ENCODE peak calls at places on chromosomes 2 and 18, in seven cellular contexts. B is HCT116, Y is GM12878, N is H1, P is HepG2, X is K562, J is SK-N-SH. F is an unnamed sample.

GRCh38 chr2:61210332-61210981 is 48.5 kb downstream of the C2orf74 start:
- DNase-seq in B (no peak), Y (no peak), N (no peak), P (peak; percentile 34), X (no peak), J (no peak), F (no peak)

GRCh38 chr2:11022874-11023273 is 111.1 kb downstream of the KCNF1 start:
- DNase-seq in B (peak; percentile 41), Y (no peak), N (no peak), P (peak; percentile 13), X (no peak), J (no peak), F (no peak)

GRCh38 chr2:215535125-215535668 is 99.3 kb upstream of the FN1 start:
- DNase-seq in B (no peak), Y (no peak), N (no peak), P (peak; percentile 15), X (no peak), J (no peak), F (no peak)

GRCh38 chr2:211241891-211242290 is 685.5 kb downstream of the CPS1 start:
- DNase-seq in B (no peak), Y (no peak), N (no peak), P (no peak), X (no peak), J (no peak), F (no peak)

GRCh38 chr2:160227252-160227651 is 27.2 kb upstream of the ITGB6 start:
- DNase-seq in B (no peak), Y (no peak), N (no peak), P (no peak), X (no peak), J (no peak), F (no peak)

GRCh38 chr2:110858993-110859770 is 126.8 kb downstream of the ACOXL start:
- DNase-seq in B (no peak), Y (no peak), N (no peak), P (no peak), X (no peak), J (no peak), F (no peak)

GRCh38 chr2:1818404-1818803 is 74.1 kb upstream of the PXDN start:
- DNase-seq in B (no peak), Y (no peak), N (no peak), P (no peak), X (no peak), J (no peak), F (no peak)

GRCh38 chr2:124575497-124575896 is 550.4 kb downstream of the CNTNAP5 start:
- DNase-seq in B (no peak), Y (no peak), N (no peak), P (no peak), X (no peak), J (no peak), F (no peak)

GRCh38 chr18:48021273-48021914 is 90.9 kb upstream of the SMAD2 start:
- DNase-seq in B (no peak), Y (no peak), N (no peak), P (no peak), X (no peak), J (no peak), F (no peak)

GRCh38 chr2:181399046-181399445 is 58.1 kb upstream of the ITGA4 start:
- DNase-seq in B (no peak), Y (no peak), N (no peak), P (no peak), X (no peak), J (no peak), F (peak; percentile 8)

GRCh38 chr2:220044383-220044782 is 417.0 kb downstream of the SLC4A3 start:
- DNase-seq in B (no peak), Y (no peak), N (no peak), P (no peak), X (no peak), J (no peak), F (no peak)

GRCh38 chr2:39107156-39107555 is 13.7 kb downstream of the SOS1 start:
- DNase-seq in B (no peak), Y (no peak), N (no peak), P (no peak), X (no peak), J (peak; percentile 83), F (no peak)

GRCh38 chr2:165745916-165746315 is 48.1 kb downstream of the GALNT3 start:
- DNase-seq in B (no peak), Y (no peak), N (no peak), P (no peak), X (no peak), J (no peak), F (no peak)

GRCh38 chr2:45793998-45794720 is 142.7 kb downstream of the PRKCE start:
- DNase-seq in B (no peak), Y (no peak), N (no peak), P (no peak), X (no peak), J (no peak), F (no peak)

GRCh38 chr18:36942264-36942663 is 113.3 kb downstream of the KIAA1328 start:
- DNase-seq in B (peak; percentile 18), Y (no peak), N (no peak), P (peak; percentile 19), X (peak; percentile 59), J (peak; percentile 37), F (no peak)

GRCh38 chr18:50428531-50429206 is 53.8 kb downstream of the SKA1 start:
- DNase-seq in B (no peak), Y (no peak), N (no peak), P (no peak), X (peak; percentile 7), J (peak; percentile 19), F (no peak)

GRCh38 chr2:3434654-3435053 is 55.2 kb downstream of the TRAPPC12 start:
- DNase-seq in B (no peak), Y (no peak), N (no peak), P (no peak), X (no peak), J (peak; percentile 44), F (no peak)

GRCh38 chr2:128427356-128427755 is 108.7 kb upstream of the HS6ST1 start:
- DNase-seq in B (no peak), Y (no peak), N (no peak), P (no peak), X (no peak), J (no peak), F (no peak)

GRCh38 chr2:73862987-73863386 is 29.8 kb upstream of the ACTG2 start:
- DNase-seq in B (no peak), Y (no peak), N (no peak), P (no peak), X (no peak), J (no peak), F (no peak)

GRCh38 chr2:12712871-12713270 is 3.9 kb upstream of the TRIB2 start:
- DNase-seq in B (no peak), Y (no peak), N (no peak), P (no peak), X (no peak), J (no peak), F (no peak)

GRCh38 chr2:43685350-43685749 is 9.1 kb upstream of the C1GALT1C1L start:
- DNase-seq in B (no peak), Y (no peak), N (no peak), P (no peak), X (no peak), J (no peak), F (no peak)

GRCh38 chr2:157935378-157935726 is 59.2 kb upstream of the ACVR1 start:
- DNase-seq in B (no peak), Y (no peak), N (no peak), P (no peak), X (no peak), J (no peak), F (no peak)

GRCh38 chr2:15472133-15472532 is 89.0 kb downstream of the NBAS start:
- DNase-seq in B (no peak), Y (no peak), N (no peak), P (no peak), X (no peak), J (no peak), F (no peak)

GRCh38 chr2:193496786-193497185 is 1302.1 kb upstream of the TMEFF2 start:
- DNase-seq in B (no peak), Y (no peak), N (no peak), P (no peak), X (no peak), J (no peak), F (no peak)

GRCh38 chr2:197674060-197674459 is 1.3 kb downstream of the RFTN2 start:
- DNase-seq in B (no peak), Y (no peak), N (no peak), P (peak; percentile 14), X (no peak), J (no peak), F (no peak)
- TF ChIP-seq JUND in B (no peak), Y (no peak), N (no peak), P (no peak), X (no peak), J (no peak), F (no peak)

DNA sequence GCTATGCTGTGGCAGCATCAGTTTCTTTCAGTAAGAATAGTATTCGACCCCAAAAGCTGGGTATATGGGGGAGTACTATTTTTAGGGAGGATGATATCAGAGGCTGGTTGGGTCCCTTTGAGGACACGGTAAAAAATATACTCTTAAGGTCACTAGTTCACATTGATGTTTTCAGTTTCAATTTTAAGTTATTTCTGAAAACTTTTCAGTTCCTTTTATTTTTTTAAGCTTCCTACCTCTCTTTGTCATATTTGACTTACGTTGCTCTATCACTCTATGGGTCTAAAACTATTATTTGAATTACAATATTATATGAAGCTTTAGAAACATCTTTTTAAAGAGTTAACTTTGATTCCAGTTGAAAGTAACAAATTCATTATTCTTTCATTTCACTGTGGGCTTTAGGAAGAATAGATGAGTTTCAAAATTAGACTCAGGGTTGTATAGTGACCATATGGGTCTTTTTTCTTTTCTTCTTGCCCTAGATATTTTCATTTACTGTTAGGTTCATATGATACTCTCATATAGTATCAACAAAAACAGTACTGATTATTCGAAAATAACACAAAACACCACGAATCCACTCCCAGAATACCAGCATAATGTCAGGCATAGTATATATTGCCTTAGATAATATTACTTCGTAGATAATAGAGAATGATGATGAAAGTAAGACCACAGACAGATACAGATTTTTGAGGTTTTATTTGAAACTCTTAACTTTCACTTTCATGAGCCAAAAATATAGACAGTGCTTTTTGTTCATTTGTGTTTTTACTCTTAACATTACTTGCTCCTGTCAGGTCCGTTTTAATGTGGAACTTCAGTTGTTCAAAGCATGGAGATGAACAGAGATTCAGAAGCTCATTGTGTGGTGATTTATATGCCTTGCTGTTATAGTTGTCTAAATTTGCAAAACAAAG is 9.8 kb downstream of the RMDN2 start:
- DNase-seq in B (no peak), Y (peak; percentile 41), N (no peak), P (no peak), X (no peak), J (no peak), F (no peak)
- TF ChIP-seq JUND in B (no peak), Y (peak; percentile 20), N (no peak), P (no peak), X (no peak), J (no peak), F (no peak)

DNA sequence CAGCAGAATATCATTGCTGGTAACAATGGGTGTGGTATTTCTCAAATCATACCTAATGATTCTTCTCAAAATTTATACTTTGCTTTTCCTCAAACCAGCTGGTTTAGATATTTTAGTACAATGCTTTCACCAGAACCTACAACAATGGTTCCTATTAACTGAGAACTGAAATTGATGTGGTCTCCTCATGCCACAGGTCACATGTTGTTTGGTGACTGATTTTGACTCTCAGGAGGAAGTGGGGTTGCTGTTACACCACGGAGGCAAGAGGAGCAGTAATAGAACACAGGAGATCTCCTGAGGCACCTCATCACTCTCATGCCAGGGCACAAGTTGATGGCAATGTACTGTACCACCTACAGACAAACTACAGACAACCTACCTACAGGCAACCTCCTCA is 3.0 kb upstream of the CEP68 start:
- DNase-seq in B (no peak), Y (peak; percentile 91), N (no peak), P (no peak), X (no peak), J (no peak), F (no peak)
- TF ChIP-seq JUND in B (no peak), Y (no peak), N (no peak), P (no peak), X (no peak), J (no peak), F (no peak)

GRCh38 chr2:100390001-100390940 is 27.2 kb downstream of the CHST10 start:
- DNase-seq in B (no peak), Y (no peak), N (no peak), P (no peak), X (no peak), J (no peak), F (no peak)
- TF ChIP-seq JUND in B (no peak), Y (no peak), N (no peak), P (no peak), X (no peak), J (no peak), F (no peak)